ENCODE peak calls at places on chromosome 17, in six cellular contexts. R, M, X, S, W and I are unnamed samples.

GRCh38 chr17:77907497-77908120 is 50.9 kb upstream of the TNRC6C start:
- DNase-seq in S (no peak), M (no peak), R (no peak), X (no peak), W (no peak), I (no peak)

GRCh38 chr17:38428643-38429371 is 543 bp downstream of the ARHGAP23 start:
- DNase-seq in X (no peak), M (peak; percentile 73), S (no peak), W (no peak), R (peak; percentile 56), I (peak; percentile 36)

GRCh38 chr17:18916816-18917496 is 35.0 kb upstream of the SLC5A10 start:
- DNase-seq in X (no peak), W (no peak), R (no peak), S (no peak), M (peak; percentile 74), I (no peak)

GRCh38 chr17:17221329-17221728 is 15.2 kb upstream of the PLD6 start:
- DNase-seq in R (no peak), M (no peak), X (no peak), W (no peak), S (no peak), I (no peak)

GRCh38 chr17:56322991-56323390 is 169.7 kb downstream of the ANKFN1 start:
- DNase-seq in S (no peak), M (no peak), X (no peak), W (no peak), R (no peak), I (no peak)

GRCh38 chr17:42284020-42284369 is 4.3 kb upstream of the STAT5A start:
- DNase-seq in W (no peak), X (no peak), R (no peak), M (no peak), S (no peak), I (no peak)

GRCh38 chr17:68384941-68385340 is 72.4 kb downstream of the WIPI1 start:
- DNase-seq in S (no peak), X (no peak), R (no peak), M (no peak), W (no peak), I (no peak)

GRCh38 chr17:57782642-57783337 is 37.7 kb upstream of the CCDC182 start:
- DNase-seq in W (no peak), S (no peak), M (no peak), R (no peak), X (no peak), I (no peak)

GRCh38 chr17:62897706-62898105 is 68.3 kb upstream of the TANC2 start:
- DNase-seq in W (no peak), R (no peak), M (no peak), X (no peak), S (no peak), I (no peak)

GRCh38 chr17:7932483-7932891 is 481 bp downstream of the CNTROB start:
- DNase-seq in W (no peak), R (no peak), S (no peak), X (no peak), M (peak; percentile 46), I (peak; percentile 25)

GRCh38 chr17:69246726-69247375 is 18.2 kb upstream of the ABCA10 start:
- DNase-seq in M (peak; percentile 51), R (no peak), X (peak; percentile 59), W (no peak), S (peak; percentile 61), I (peak; percentile 11)